ENCODE peak calls at places on chromosomes 3 and 15, in ten cellular contexts. N, P, A, Q, T, I, U, L, W and J are unnamed samples.

GRCh38 chr15:37109151-37109912 is 9.0 kb upstream of the MEIS2 start:
- DNase-seq in N (no peak), P (no peak), A (no peak), Q (no peak), T (no peak), I (no peak), U (no peak), L (no peak), W (no peak), J (no peak)

GRCh38 chr15:38299216-38299615 is 46.6 kb downstream of the SPRED1 start:
- DNase-seq in N (no peak), P (peak), A (no peak), Q (no peak), T (peak), I (peak), U (peak), L (no peak), W (no peak), J (no peak)

GRCh38 chr3:88480822-88481221 is 331.1 kb downstream of the C3orf38 start:
- DNase-seq in N (no peak), P (peak), A (no peak), Q (no peak), T (no peak), I (no peak), U (no peak), L (no peak), W (no peak), J (no peak)

GRCh38 chr15:34241376-34242350 is 16.8 kb downstream of the EMC4 start:
- DNase-seq in N (peak), P (peak), A (no peak), Q (peak), T (peak), I (peak), U (no peak), L (peak), W (no peak), J (no peak)

GRCh38 chr3:10950476-10951294 is 41.9 kb upstream of the SLC6A1 start:
- DNase-seq in N (no peak), P (peak), A (peak), Q (no peak), T (peak), I (peak), U (no peak), L (no peak), W (no peak), J (peak)

GRCh38 chr3:197222816-197223419 is 75.5 kb downstream of the DLG1 start:
- DNase-seq in N (no peak), P (no peak), A (no peak), Q (no peak), T (no peak), I (no peak), U (no peak), L (no peak), W (no peak), J (peak)

GRCh38 chr15:58361291-58361759 is 70.5 kb upstream of the LIPC start:
- DNase-seq in N (no peak), P (peak), A (no peak), Q (no peak), T (peak), I (peak), U (peak), L (no peak), W (no peak), J (no peak)

GRCh38 chr3:183775781-183776180 is 49.6 kb downstream of the MAP6D1 start:
- DNase-seq in N (peak), P (no peak), A (no peak), Q (no peak), T (no peak), I (no peak), U (no peak), L (no peak), W (no peak), J (no peak)

GRCh38 chr3:187746479-187747335 is 1.4 kb upstream of the BCL6 start:
- DNase-seq in N (no peak), P (peak), A (no peak), Q (peak), T (peak), I (peak), U (no peak), L (no peak), W (no peak), J (no peak)

GRCh38 chr3:187744169-187745151 is 808 bp downstream of the BCL6 start:
- DNase-seq in N (peak), P (peak), A (no peak), Q (peak), T (peak), I (peak), U (no peak), L (peak), W (peak), J (no peak)

GRCh38 chr3:187746059-187746453 is 788 bp upstream of the BCL6 start:
- DNase-seq in N (no peak), P (no peak), A (no peak), Q (no peak), T (no peak), I (peak), U (no peak), L (no peak), W (no peak), J (no peak)

GRCh38 chr3:187743195-187744141 is 1.8 kb downstream of the BCL6 start:
- DNase-seq in N (peak), P (peak), A (no peak), Q (peak), T (peak), I (peak), U (no peak), L (peak), W (peak), J (no peak)

GRCh38 chr3:187745201-187746058 is at the start of gene BCL6:
- DNase-seq in N (peak), P (peak), A (peak), Q (peak), T (peak), I (peak), U (peak), L (peak), W (peak), J (peak)
- TF ChIP-seq CTCF in N (no peak), P (no peak), A (no peak), Q (no peak), T (no peak), I (no peak), U (no peak), L (peak), W (no peak), J (no peak)

GRCh38 chr3:169765281-169765624 is 393 bp upstream of the TERC start:
- DNase-seq in N (no peak), P (no peak), A (no peak), Q (no peak), T (no peak), I (no peak), U (no peak), L (no peak), W (no peak), J (no peak)
- H3K4me3 ChIP-seq in N (peak), P (peak), A (peak), Q (peak), T (peak), I (peak), U (peak), L (no peak), W (peak), J (peak)

DNA sequence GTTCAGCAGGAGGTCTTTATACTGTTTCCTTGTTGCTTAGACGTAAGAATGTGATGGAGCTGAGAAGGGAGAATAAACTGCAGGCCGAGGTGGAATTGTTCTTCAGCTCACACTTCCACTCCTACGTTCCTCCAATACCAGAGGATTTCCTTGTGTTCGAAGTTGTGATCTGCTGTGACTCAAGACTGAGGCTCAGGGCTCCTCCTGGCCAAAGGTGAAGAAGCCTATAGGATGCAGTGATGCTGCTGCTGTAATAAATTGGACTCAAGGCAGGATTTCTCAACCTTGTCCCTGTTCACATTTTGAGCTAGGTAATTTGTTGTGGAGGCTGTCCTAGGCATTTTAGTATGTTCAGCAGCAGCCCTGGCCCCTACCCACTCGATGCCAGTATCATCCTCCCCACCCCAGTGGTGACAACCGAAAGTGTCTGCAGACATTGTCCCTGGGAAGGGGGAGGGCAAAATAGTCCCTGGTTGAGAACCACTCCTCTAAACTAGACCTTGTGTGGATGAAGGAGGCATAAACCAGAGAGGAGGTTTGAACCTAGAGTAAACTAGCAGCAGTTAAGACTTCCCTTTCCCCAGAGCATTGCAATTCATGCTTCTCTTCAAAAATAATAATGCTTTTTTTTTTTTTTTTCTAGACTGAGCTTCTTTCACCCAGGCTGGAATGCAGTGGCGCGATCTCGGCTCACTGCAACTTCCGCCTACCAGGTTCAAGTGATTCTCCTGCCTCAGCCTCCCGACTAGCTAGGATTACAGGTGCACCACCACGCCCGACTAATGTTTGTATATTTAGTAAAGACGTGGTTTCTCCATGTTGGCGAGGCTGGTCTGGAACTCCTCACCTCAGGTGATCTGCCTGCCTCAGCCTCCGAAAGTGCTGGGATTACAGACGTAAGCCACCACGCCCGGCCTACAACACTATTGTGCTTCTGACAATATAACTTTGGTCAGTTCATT is 11.1 kb downstream of the RAP2B start:
- DNase-seq in N (no peak), P (no peak), A (no peak), Q (no peak), T (no peak), I (no peak), U (no peak), L (no peak), W (no peak), J (no peak)
- TF ChIP-seq CTCF in N (no peak), P (no peak), A (no peak), Q (no peak), T (no peak), I (no peak), U (no peak), L (no peak), W (no peak), J (no peak)

GRCh38 chr3:30658328-30659052 is 52.1 kb downstream of the TGFBR2 start:
- DNase-seq in N (no peak), P (peak), A (peak), Q (peak), T (peak), I (peak), U (peak), L (no peak), W (no peak), J (no peak)
- H3K4me3 ChIP-seq in N (no peak), P (peak), A (no peak), Q (peak), T (peak), I (peak), U (peak), L (no peak), W (no peak), J (no peak)

DNA sequence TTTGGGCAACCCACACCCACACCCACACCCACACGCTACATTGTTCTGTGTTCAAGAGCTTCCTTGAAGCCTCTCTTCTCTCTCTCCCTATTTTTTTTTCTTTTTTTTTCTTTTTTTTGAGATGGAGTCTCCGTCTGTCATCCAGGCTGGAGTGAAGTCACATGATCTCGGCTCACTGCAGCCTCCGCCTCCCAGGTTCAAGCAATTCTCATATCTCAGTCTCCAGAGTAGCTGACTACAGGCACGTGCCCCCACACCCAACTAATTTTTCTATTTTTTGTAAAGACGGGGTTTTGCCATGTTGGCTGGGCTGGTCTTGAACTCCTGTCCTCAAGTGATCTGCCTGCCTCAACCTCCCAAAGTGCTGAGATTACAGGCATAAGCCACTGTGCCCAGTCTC is 271.1 kb downstream of the SHQ1 start:
- DNase-seq in N (no peak), P (no peak), A (no peak), Q (no peak), T (no peak), I (no peak), U (no peak), L (no peak), W (no peak), J (no peak)
- TF ChIP-seq CTCF in N (no peak), P (no peak), A (no peak), Q (no peak), T (no peak), I (no peak), U (no peak), L (no peak), W (no peak), J (no peak)

GRCh38 chr3:37668831-37669610 is 192.7 kb upstream of the CTDSPL start:
- DNase-seq in N (peak), P (no peak), A (no peak), Q (no peak), T (no peak), I (no peak), U (no peak), L (peak), W (no peak), J (peak)
- H3K4me3 ChIP-seq in N (no peak), P (no peak), A (no peak), Q (no peak), T (no peak), I (no peak), U (no peak), L (no peak), W (no peak), J (no peak)

GRCh38 chr3:194050782-194051320 is 85.1 kb upstream of the HES1 start:
- DNase-seq in N (no peak), P (no peak), A (no peak), Q (no peak), T (no peak), I (no peak), U (no peak), L (no peak), W (no peak), J (no peak)
- TF ChIP-seq CTCF in N (no peak), P (no peak), A (no peak), Q (no peak), T (no peak), I (no peak), U (no peak), L (no peak), W (no peak), J (no peak)